ENCODE peak calls at places on chromosomes 3 and 15, in five cellular contexts. J, S, T, V and F are unnamed samples.

GRCh38 chr3:193963808-193964516 is 172.0 kb upstream of the HES1 start:
- DNase-seq in S (no peak), T (no peak), V (peak), J (no peak), F (no peak)

GRCh38 chr3:47870702-47871255 is 67.8 kb downstream of the DHX30 start:
- DNase-seq in V (no peak), J (no peak), T (no peak), S (no peak), F (no peak)

GRCh38 chr15:41934843-41935242 is 37.5 kb downstream of the EHD4 start:
- DNase-seq in J (no peak), V (peak), T (no peak), S (no peak), F (no peak)

GRCh38 chr3:2303567-2303966 is 204.9 kb downstream of the CNTN4 start:
- DNase-seq in J (no peak), V (no peak), T (no peak), S (no peak), F (no peak)

GRCh38 chr3:73148653-73149052 is 87.2 kb downstream of the EBLN2 start:
- DNase-seq in J (no peak), S (peak), T (no peak), V (no peak), F (no peak)

GRCh38 chr3:160754855-160755747 is 930 bp upstream of the PPM1L start:
- DNase-seq in T (peak), V (peak), J (peak), S (peak), F (peak)

GRCh38 chr15:55230953-55231352 is 34.2 kb upstream of the RSL24D1 start:
- DNase-seq in T (no peak), S (no peak), V (no peak), J (no peak), F (no peak)

GRCh38 chr3:81602781-81603180 is 158.7 kb downstream of the GBE1 start:
- DNase-seq in T (no peak), V (no peak), J (no peak), S (no peak), F (no peak)

GRCh38 chr3:25421747-25422146 is 6.3 kb upstream of the RARB start:
- DNase-seq in J (no peak), S (peak), T (no peak), V (peak), F (no peak)

GRCh38 chr15:96344706-96345559 is 14.4 kb downstream of the NR2F2 start:
- DNase-seq in J (no peak), T (no peak), V (no peak), S (no peak), F (no peak)

GRCh38 chr15:29990035-29990434 is 92.7 kb upstream of the GOLGA8J start:
- DNase-seq in V (no peak), T (no peak), J (no peak), S (no peak), F (no peak)

GRCh38 chr3:15557511-15557946 is 36.0 kb upstream of the COLQ start:
- DNase-seq in V (peak), J (no peak), S (peak), T (peak), F (no peak)

GRCh38 chr3:7205535-7206331 is 344.8 kb downstream of the GRM7 start:
- DNase-seq in V (peak), S (no peak), J (no peak), T (no peak), F (no peak)

GRCh38 chr3:23810342-23811116 is 4.8 kb downstream of the UBE2E1 start:
- DNase-seq in V (peak), T (no peak), J (no peak), S (peak), F (peak)

GRCh38 chr3:170976190-170976519 is 50.4 kb downstream of the SLC2A2 start:
- DNase-seq in S (no peak), T (no peak), J (no peak), V (no peak), F (no peak)

GRCh38 chr3:25262322-25262721 is 165.7 kb upstream of the RARB start:
- DNase-seq in S (no peak), V (no peak), T (no peak), J (no peak), F (no peak)

GRCh38 chr3:107236661-107237375 is 140.4 kb upstream of the CCDC54 start:
- DNase-seq in S (no peak), J (no peak), T (no peak), V (no peak), F (no peak)

GRCh38 chr3:124766113-124767095 is 36.2 kb downstream of the UMPS start:
- DNase-seq in V (no peak), S (no peak), J (no peak), T (no peak), F (no peak)

GRCh38 chr3:100002599-100003350 is 111.5 kb downstream of the FILIP1L start:
- DNase-seq in J (no peak), T (peak), S (peak), V (peak), F (no peak)

GRCh38 chr15:20645956-20646355 is 104.4 kb upstream of the GOLGA6L6 start:
- DNase-seq in V (peak), S (no peak), J (no peak), T (no peak), F (no peak)

GRCh38 chr3:122572940-122573412 is 4.5 kb upstream of the PARP15 start:
- DNase-seq in S (peak), V (no peak), T (no peak), J (no peak), F (no peak)

GRCh38 chr3:52128118-52128683 is 26.0 kb downstream of the POC1A start:
- DNase-seq in V (no peak), S (peak), T (peak), J (no peak), F (no peak)
- H3K27ac ChIP-seq in V (no peak), S (peak), T (peak), J (no peak), F (no peak)

DNA sequence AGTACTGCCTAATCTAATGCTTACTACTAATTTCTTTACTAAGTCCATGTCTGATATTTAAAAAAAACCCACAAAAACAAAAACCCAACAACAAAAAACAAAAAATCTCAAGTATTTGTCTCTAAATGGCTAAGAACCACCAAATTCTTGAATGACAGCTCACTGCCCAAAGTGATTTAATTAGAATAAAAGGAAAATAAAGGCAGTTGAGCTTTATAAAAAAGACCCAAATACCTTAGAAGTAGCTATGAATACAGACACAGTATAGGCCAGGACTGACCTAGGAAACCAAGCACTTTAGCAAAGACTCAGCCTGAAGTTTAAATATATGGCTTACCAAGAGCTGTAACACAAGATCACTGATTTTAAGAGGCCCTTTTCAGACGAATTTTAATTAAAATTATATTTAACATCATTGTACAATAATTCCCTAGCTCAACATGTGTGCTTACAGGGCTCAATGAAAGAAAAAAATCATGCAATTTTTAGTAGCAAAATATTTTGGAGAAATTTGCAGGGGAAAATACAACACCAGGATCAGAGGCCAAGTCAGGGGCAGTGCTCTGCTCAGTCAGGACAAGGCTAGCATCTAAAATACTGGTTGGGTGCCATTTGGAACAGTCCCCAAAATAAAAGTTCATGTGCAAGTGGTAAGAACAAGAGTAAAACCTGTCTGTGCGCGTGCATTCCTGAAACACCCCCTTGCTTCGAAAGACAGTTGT is 24.8 kb downstream of the UQCC5 start:
- DNase-seq in S (no peak), T (no peak), V (no peak), J (no peak), F (no peak)
- H3K27ac ChIP-seq in S (no peak), T (no peak), V (no peak), J (no peak), F (no peak)

DNA sequence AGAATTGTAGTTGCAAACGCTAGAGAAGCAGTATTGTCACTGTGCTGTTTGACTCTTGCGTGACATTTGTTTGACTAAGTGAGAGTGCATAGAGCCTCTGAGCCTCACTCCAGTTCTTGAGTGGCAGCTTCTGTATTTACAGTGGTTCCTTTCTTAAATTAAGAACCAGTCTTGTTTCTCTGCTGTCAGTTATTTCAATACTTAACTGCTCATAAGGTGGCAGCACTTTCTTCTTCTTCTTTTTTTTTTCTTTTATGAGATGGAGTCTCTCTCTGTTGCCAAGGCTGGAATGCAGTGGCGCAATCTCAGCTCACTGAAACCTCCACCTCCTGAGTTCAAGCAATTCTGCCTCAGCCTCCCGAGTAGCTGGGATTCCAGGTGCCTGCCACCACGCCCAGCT is 372.1 kb downstream of the LPP start:
- DNase-seq in V (no peak), T (no peak), J (no peak), S (peak), F (no peak)
- H3K27ac ChIP-seq in V (no peak), T (no peak), J (no peak), S (peak), F (no peak)

DNA sequence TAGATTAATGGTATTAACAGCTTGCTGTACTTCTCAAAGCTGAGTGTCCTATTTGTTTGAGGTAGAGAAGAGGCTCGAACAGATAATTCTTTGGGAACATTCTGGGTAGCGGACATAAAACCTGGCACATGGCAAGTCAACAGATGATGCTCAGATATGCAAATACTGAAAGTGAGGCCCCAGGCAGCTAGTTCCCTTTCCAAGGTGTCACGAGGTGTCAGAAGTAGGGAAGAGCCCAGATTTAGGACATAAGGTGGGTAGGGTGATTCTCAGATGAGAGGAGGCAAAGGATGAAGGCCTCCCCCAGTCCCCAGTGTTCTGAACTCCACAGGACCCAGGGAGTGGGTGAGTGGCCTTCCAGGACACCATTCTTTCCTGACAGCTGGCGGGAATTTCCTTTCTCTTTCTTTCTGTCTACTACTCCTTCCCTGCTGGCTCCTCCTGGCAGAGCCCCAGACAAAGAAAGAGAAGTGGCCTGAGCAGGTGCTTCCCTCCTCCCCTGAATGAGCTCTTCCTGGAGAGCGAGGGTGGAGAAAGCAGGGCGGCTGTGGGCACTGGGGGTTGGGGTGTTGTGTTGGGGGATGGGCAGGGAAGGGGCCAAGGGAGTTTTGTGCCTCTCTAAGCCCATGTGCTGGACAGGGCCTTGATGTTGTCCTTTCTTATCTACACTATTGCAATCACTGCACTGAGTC is 87.5 kb downstream of the CORO2B start:
- DNase-seq in V (no peak), T (no peak), J (no peak), S (no peak), F (no peak)
- H3K27ac ChIP-seq in V (no peak), T (no peak), J (no peak), S (no peak), F (no peak)

GRCh38 chr15:56985871-56986270 is 67.4 kb downstream of the TCF12 start:
- DNase-seq in T (no peak), S (no peak), J (no peak), V (no peak), F (no peak)
- H3K27ac ChIP-seq in T (no peak), S (no peak), J (no peak), V (no peak), F (no peak)

GRCh38 chr3:30228302-30228631 is 378.1 kb upstream of the TGFBR2 start:
- DNase-seq in T (no peak), S (no peak), V (no peak), J (no peak), F (no peak)
- H3K27ac ChIP-seq in T (peak), S (peak), V (no peak), J (no peak), F (no peak)

GRCh38 chr3:13567684-13568514 is 19.0 kb downstream of the FBLN2 start:
- DNase-seq in V (no peak), S (no peak), T (no peak), J (no peak), F (no peak)
- H3K27ac ChIP-seq in V (no peak), S (no peak), T (no peak), J (no peak), F (no peak)